ENCODE peak calls at places on chromosome 19, in four cellular contexts. One of them, this sample, is unnamed.

GRCh38 chr19:12230751-12231733 is 63.6 kb downstream of the ZNF44 start:
- DNase-seq in tibial nerve: no peak
- DNase-seq in IMR-90: no peak
- DNase-seq in testis: no peak
- DNase-seq in this sample: no peak

GRCh38 chr19:53892981-53893325 is 11.0 kb downstream of the PRKCG start:
- DNase-seq in tibial nerve: no peak
- DNase-seq in IMR-90: no peak
- DNase-seq in testis: no peak
- DNase-seq in this sample: peak

GRCh38 chr19:17281391-17282304 is at the start of gene ANKLE1:
- DNase-seq in tibial nerve: no peak
- DNase-seq in IMR-90: no peak
- DNase-seq in testis: no peak
- DNase-seq in this sample: no peak

GRCh38 chr19:23774156-23774971 is 15.7 kb upstream of the ZNF681 start:
- DNase-seq in tibial nerve: no peak
- DNase-seq in IMR-90: no peak
- DNase-seq in testis: no peak
- DNase-seq in this sample: no peak

GRCh38 chr19:3852614-3853254 is 16.1 kb downstream of the ZFR2 start:
- DNase-seq in tibial nerve: no peak
- DNase-seq in IMR-90: peak
- DNase-seq in testis: no peak
- DNase-seq in this sample: peak

GRCh38 chr19:372306-372890 is 27.8 kb upstream of the MIER2 start:
- DNase-seq in tibial nerve: no peak
- DNase-seq in IMR-90: peak
- DNase-seq in testis: peak
- DNase-seq in this sample: no peak

GRCh38 chr19:6767081-6767356 is 216 bp downstream of the SH2D3A start:
- DNase-seq in tibial nerve: no peak
- DNase-seq in IMR-90: no peak
- DNase-seq in testis: no peak
- DNase-seq in this sample: no peak

GRCh38 chr19:17999685-18000479 is 8.1 kb upstream of the ARRDC2 start:
- DNase-seq in tibial nerve: no peak
- DNase-seq in IMR-90: no peak
- DNase-seq in testis: no peak
- DNase-seq in this sample: no peak

GRCh38 chr19:38697641-38698071 is 46.6 kb downstream of the CAPN12 start:
- DNase-seq in tibial nerve: no peak
- DNase-seq in IMR-90: no peak
- DNase-seq in testis: no peak
- DNase-seq in this sample: no peak

GRCh38 chr19:35055715-35056179 is 14.2 kb downstream of the HPN start:
- DNase-seq in tibial nerve: no peak
- DNase-seq in IMR-90: no peak
- DNase-seq in testis: no peak
- DNase-seq in this sample: no peak

GRCh38 chr19:12260861-12261260 is 33.8 kb downstream of the ZNF44 start:
- DNase-seq in tibial nerve: no peak
- DNase-seq in IMR-90: no peak
- DNase-seq in testis: no peak
- DNase-seq in this sample: no peak

GRCh38 chr19:50005428-50005827 is 19.7 kb downstream of the VRK3 start:
- DNase-seq in tibial nerve: no peak
- DNase-seq in IMR-90: no peak
- DNase-seq in testis: no peak
- DNase-seq in this sample: no peak

GRCh38 chr19:15911599-15912237 is 13.8 kb upstream of the CYP4F2 start:
- DNase-seq in tibial nerve: no peak
- DNase-seq in IMR-90: no peak
- DNase-seq in testis: no peak
- DNase-seq in this sample: no peak

GRCh38 chr19:374183-374885 is 29.7 kb upstream of the MIER2 start:
- DNase-seq in tibial nerve: no peak
- DNase-seq in IMR-90: no peak
- DNase-seq in testis: no peak
- DNase-seq in this sample: no peak

GRCh38 chr19:6976197-6976596 is 45.0 kb downstream of the MBD3L2B start:
- DNase-seq in tibial nerve: no peak
- DNase-seq in IMR-90: no peak
- DNase-seq in testis: no peak
- DNase-seq in this sample: no peak

GRCh38 chr19:43872547-43873336 is 45.6 kb downstream of the ZNF283 start:
- DNase-seq in tibial nerve: no peak
- DNase-seq in IMR-90: no peak
- DNase-seq in testis: no peak
- DNase-seq in this sample: no peak

GRCh38 chr19:2976609-2977000 is 759 bp upstream of the TLE6 start:
- DNase-seq in tibial nerve: no peak
- DNase-seq in IMR-90: no peak
- DNase-seq in testis: no peak
- DNase-seq in this sample: no peak

GRCh38 chr19:45767410-45767880 is 1.6 kb downstream of the SIX5 start:
- DNase-seq in tibial nerve: peak
- DNase-seq in IMR-90: peak
- DNase-seq in testis: peak
- DNase-seq in this sample: peak

GRCh38 chr19:45766919-45767346 is 2.1 kb downstream of the SIX5 start:
- DNase-seq in tibial nerve: no peak
- DNase-seq in IMR-90: peak
- DNase-seq in testis: peak
- DNase-seq in this sample: no peak

GRCh38 chr19:45769054-45769782 is at the start of gene SIX5:
- DNase-seq in tibial nerve: peak
- DNase-seq in IMR-90: peak
- DNase-seq in testis: peak
- DNase-seq in this sample: peak

GRCh38 chr19:45768644-45769053 is 403 bp downstream of the SIX5 start:
- DNase-seq in tibial nerve: no peak
- DNase-seq in IMR-90: peak
- DNase-seq in testis: peak
- DNase-seq in this sample: peak

DNA sequence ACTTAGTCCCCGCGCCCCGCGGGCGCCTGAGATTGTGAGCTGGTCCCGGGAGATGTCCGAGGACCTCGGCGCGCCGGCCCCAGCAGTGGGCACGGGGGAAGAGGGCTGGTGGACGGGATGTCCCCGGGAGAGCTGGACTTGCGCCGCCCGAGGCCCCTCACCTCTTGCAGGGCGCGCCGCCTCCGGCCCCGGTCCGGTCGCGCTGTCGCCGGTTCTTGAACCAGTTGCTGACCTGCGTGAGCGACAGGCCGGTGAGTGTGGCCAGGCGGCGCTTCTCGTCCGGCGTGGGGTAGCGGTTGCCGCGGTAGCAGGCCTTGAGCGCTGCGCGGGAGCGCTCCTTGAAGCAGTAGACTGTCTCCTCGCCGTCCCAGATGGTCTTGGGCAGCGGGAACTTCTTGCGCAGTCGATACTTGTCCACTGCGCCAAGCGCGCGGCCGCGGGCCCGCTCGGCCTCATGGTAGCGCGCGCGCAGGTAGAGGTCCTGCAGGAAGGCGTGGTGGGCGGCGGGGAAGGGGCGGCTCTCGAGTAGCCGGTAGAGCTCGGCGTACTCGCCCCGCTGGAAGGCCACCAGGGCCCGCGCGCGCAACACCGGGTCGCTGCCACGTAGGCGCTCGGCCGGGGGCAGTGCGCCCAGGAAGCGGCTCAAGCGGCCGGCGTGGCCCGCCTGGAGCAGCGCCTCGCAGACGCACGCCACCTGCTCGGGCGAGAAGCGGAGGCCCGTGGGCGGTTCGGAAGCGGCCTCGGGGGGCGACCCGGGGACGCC is 990 bp downstream of the SIX5 start:
- DNase-seq in tibial nerve: peak
- DNase-seq in IMR-90: peak
- DNase-seq in testis: peak
- DNase-seq in this sample: peak
- TF ChIP-seq POLR2A in tibial nerve: no peak
- TF ChIP-seq POLR2A in IMR-90: no peak
- TF ChIP-seq POLR2A in testis: no peak
- TF ChIP-seq POLR2A in this sample: peak

GRCh38 chr19:40603071-40603718 is 2.0 kb downstream of the LTBP4 start:
- DNase-seq in tibial nerve: no peak
- DNase-seq in IMR-90: peak
- DNase-seq in testis: no peak
- DNase-seq in this sample: no peak

GRCh38 chr19:40599331-40600085 is 1.7 kb upstream of the LTBP4 start:
- DNase-seq in tibial nerve: no peak
- DNase-seq in IMR-90: no peak
- DNase-seq in testis: no peak
- DNase-seq in this sample: no peak

GRCh38 chr19:40598918-40599307 is 2.3 kb upstream of the LTBP4 start:
- DNase-seq in tibial nerve: no peak
- DNase-seq in IMR-90: no peak
- DNase-seq in testis: no peak
- DNase-seq in this sample: no peak

GRCh38 chr19:40600086-40600917 is 867 bp upstream of the LTBP4 start:
- DNase-seq in tibial nerve: no peak
- DNase-seq in IMR-90: no peak
- DNase-seq in testis: no peak
- DNase-seq in this sample: no peak

DNA sequence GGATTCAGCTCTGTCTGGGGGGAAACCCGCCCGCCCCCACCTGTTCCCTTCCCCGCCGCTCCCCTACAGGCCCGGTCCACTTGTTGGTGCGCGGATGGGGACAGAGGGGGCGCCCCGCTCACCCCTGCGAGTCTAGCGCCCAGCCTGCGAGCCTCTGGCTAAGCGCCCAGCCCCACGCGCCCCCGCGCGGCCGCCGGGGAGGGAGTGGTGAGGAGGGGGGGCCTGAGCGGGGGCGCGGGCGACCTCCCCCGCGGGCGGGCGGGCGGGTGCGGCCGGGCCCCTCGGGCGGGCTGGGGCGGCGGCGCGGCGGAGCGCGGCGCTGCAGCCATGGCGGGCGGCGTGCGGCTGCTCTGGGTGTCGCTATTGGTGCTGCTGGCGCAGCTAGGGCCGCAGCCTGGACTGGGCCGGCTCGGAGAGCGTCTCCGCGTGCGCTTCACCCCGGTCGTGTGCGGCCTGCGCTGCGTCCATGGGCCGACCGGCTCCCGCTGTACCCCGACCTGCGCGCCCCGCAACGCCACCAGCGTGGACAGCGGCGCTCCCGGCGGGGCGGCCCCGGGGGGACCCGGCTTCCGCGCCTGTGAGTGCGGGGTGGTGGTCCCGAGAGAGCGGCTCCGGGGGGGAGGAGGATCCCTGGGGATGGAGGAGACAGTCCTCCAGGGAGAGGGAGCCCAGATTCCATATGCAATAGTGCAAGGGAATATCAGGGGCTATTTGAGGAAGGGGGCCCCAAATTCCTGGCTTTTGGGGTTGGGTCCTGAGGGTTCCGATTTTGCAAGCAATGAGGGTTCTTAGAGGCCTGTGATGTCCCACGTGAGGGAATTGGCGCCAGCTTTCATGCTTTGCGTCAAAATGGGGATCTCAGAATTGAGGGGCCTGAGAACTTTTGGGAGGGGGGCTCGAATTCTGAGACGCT is at the start of gene LTBP4:
- DNase-seq in tibial nerve: no peak
- DNase-seq in IMR-90: no peak
- DNase-seq in testis: no peak
- DNase-seq in this sample: no peak
- TF ChIP-seq POLR2A in tibial nerve: no peak
- TF ChIP-seq POLR2A in IMR-90: no peak
- TF ChIP-seq POLR2A in testis: no peak
- TF ChIP-seq POLR2A in this sample: no peak

DNA sequence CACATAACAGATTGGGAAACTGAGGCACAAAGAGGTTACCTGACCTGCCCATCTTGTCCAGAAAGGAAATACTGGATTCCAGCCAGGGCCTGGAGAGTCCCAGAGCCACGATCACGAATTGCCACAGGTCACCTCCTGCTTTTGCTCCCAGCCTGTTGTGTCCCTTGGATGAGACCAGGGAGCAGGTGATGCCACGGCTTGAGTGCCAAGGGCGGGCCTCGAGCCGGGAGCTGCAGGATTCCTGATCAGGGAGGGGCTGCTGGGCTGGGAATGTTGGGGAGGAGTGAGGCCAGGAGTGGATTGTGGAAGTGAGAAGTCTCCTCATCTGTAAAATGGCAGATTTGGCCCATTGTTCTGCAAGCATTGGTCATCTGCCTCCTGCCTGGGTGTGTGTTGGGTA is 29.4 kb downstream of the DNM2 start:
- DNase-seq in tibial nerve: no peak
- DNase-seq in IMR-90: no peak
- DNase-seq in testis: no peak
- DNase-seq in this sample: no peak
- TF ChIP-seq POLR2A in tibial nerve: no peak
- TF ChIP-seq POLR2A in IMR-90: no peak
- TF ChIP-seq POLR2A in testis: no peak
- TF ChIP-seq POLR2A in this sample: no peak

GRCh38 chr19:1407662-1408299 is 395 bp downstream of the DAZAP1 start:
- DNase-seq in tibial nerve: no peak
- DNase-seq in IMR-90: no peak
- DNase-seq in testis: no peak
- DNase-seq in this sample: no peak

GRCh38 chr19:1409204-1410005 is 2.0 kb downstream of the DAZAP1 start:
- DNase-seq in tibial nerve: no peak
- DNase-seq in IMR-90: no peak
- DNase-seq in testis: no peak
- DNase-seq in this sample: no peak

GRCh38 chr19:1406496-1406817 is 929 bp upstream of the DAZAP1 start:
- DNase-seq in tibial nerve: no peak
- DNase-seq in IMR-90: no peak
- DNase-seq in testis: no peak
- DNase-seq in this sample: no peak

GRCh38 chr19:1408300-1409203 is 1.2 kb downstream of the DAZAP1 start:
- DNase-seq in tibial nerve: no peak
- DNase-seq in IMR-90: peak
- DNase-seq in testis: peak
- DNase-seq in this sample: no peak

DNA sequence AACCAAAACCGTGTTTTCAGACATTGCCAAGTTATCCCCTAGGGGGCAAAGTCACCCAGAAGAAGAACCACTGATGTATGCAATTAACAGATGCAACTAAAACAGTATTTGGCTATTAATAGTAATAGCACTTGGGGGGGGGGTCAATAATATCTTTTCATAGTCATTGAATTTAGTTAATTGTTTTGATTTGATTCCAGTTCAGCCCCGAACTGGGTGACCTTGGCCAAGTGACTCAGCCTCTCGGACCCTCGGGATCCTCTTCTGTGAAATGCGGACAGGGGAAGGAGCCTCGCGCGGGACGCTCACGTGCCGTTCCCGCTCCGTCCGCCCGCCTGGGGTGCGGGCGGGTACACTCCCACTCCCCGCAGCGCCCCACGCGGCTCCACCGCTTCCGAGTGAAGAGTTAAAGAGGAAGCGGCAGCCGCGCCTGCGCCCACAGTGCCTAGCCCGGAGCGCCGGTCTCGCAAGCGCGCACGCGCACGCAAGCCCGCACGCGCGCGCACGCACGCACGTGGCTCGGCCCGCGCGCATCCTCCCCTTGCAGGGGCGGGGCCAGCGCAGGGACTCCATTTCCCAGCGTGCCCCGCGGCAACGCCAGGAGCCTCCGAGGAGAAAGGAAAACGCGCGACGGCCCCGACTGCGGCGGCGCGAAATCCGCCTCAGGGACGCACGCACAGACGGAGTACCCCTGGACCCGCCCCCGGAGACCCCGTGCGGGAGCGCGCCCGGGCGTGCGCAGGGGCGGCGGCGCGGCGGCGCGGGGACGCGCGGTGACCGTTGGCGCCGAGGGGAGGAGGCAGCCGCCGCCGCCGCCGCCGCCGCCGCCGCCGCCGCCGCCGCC is at the start of gene DAZAP1:
- DNase-seq in tibial nerve: peak
- DNase-seq in IMR-90: peak
- DNase-seq in testis: peak
- DNase-seq in this sample: peak
- TF ChIP-seq POLR2A in tibial nerve: peak
- TF ChIP-seq POLR2A in IMR-90: no peak
- TF ChIP-seq POLR2A in testis: no peak
- TF ChIP-seq POLR2A in this sample: peak

This sample was measured in H54.